ENCODE peak calls at places on chromosomes 13 and 19, in seven cellular contexts. U is breast epithelium, B is stomach, O is endothelial cell of umbilical vein, Z is transverse colon, J is upper lobe of left lung, W is GM23338. T is an unnamed sample.
A peak's percentile ranks its signal among the peaks of the same experiment; 100 is the strongest.

GRCh38 chr13:51785592-51786424 is 18.2 kb downstream of the DHRS12 start:
- DNase-seq in U (no peak), B (peak; percentile 51), O (no peak), Z (no peak), J (peak; percentile 54), W (no peak), T (no peak)

GRCh38 chr19:44260343-44260681 is 626 bp downstream of the ZNF233 start:
- DNase-seq in U (no peak), B (no peak), O (no peak), Z (peak; percentile 14), J (no peak), W (peak; percentile 21), T (no peak)

GRCh38 chr19:8396563-8397203 is 6.5 kb downstream of the RAB11B start:
- DNase-seq in U (peak; percentile 79), B (peak; percentile 75), O (peak; percentile 74), Z (peak; percentile 65), J (peak; percentile 52), W (peak; percentile 86), T (peak; percentile 87)

GRCh38 chr19:49411681-49412321 is 11.4 kb downstream of the PTH2 start:
- DNase-seq in U (no peak), B (no peak), O (no peak), Z (no peak), J (no peak), W (no peak), T (peak; percentile 41)

GRCh38 chr19:17671906-17672305 is 16.2 kb downstream of the UNC13A start:
- DNase-seq in U (no peak), B (no peak), O (peak; percentile 38), Z (no peak), J (no peak), W (peak; percentile 87), T (no peak)

GRCh38 chr13:26980099-26981031 is 191.2 kb downstream of the USP12 start:
- DNase-seq in U (no peak), B (no peak), O (no peak), Z (no peak), J (no peak), W (no peak), T (no peak)

GRCh38 chr13:113476811-113477210 is 13.7 kb downstream of the DCUN1D2 start:
- DNase-seq in U (no peak), B (no peak), O (no peak), Z (no peak), J (no peak), W (no peak), T (no peak)

GRCh38 chr19:29871143-29871542 is 59.4 kb downstream of the CCNE1 start:
- DNase-seq in U (no peak), B (no peak), O (no peak), Z (no peak), J (no peak), W (no peak), T (no peak)

GRCh38 chr13:33274264-33274663 is 11.3 kb downstream of the STARD13 start:
- DNase-seq in U (no peak), B (no peak), O (no peak), Z (no peak), J (no peak), W (no peak), T (no peak)

GRCh38 chr19:19120308-19121156 is 17.7 kb downstream of the TMEM161A start:
- DNase-seq in U (no peak), B (peak; percentile 68), O (peak; percentile 22), Z (peak; percentile 71), J (no peak), W (peak; percentile 99), T (no peak)

GRCh38 chr19:4318460-4318859 is 14.1 kb downstream of the FSD1 start:
- DNase-seq in U (no peak), B (no peak), O (no peak), Z (no peak), J (no peak), W (no peak), T (no peak)

GRCh38 chr13:51714663-51715168 is 89.2 kb downstream of the DHRS12 start:
- DNase-seq in U (no peak), B (no peak), O (no peak), Z (no peak), J (no peak), W (no peak), T (no peak)

GRCh38 chr13:107864543-107865460 is 350.5 kb downstream of the LIG4 start:
- DNase-seq in U (no peak), B (no peak), O (peak; percentile 68), Z (no peak), J (no peak), W (peak; percentile 90), T (no peak)

GRCh38 chr13:58437436-58437835 is 805.9 kb downstream of the PCDH17 start:
- DNase-seq in U (no peak), B (no peak), O (no peak), Z (no peak), J (no peak), W (no peak), T (no peak)

GRCh38 chr13:95627590-95627989 is 16.9 kb downstream of the DZIP1 start:
- DNase-seq in U (no peak), B (no peak), O (no peak), Z (no peak), J (no peak), W (no peak), T (no peak)

GRCh38 chr13:43662976-43663375 is 123.8 kb downstream of the ENOX1 start:
- DNase-seq in U (no peak), B (no peak), O (no peak), Z (peak; percentile 8), J (no peak), W (no peak), T (no peak)

GRCh38 chr19:38277969-38278680 is 13.8 kb downstream of the SPINT2 start:
- DNase-seq in U (peak; percentile 46), B (peak; percentile 39), O (peak; percentile 78), Z (no peak), J (no peak), W (no peak), T (no peak)

GRCh38 chr13:92313382-92313781 is 913.2 kb upstream of the GPC6 start:
- DNase-seq in U (no peak), B (no peak), O (no peak), Z (no peak), J (no peak), W (no peak), T (no peak)
- TF ChIP-seq CTCF in U (no peak), B (no peak), O (no peak), Z (no peak), J (no peak), W (no peak), T (no peak)

GRCh38 chr13:110416131-110416584 is 109.1 kb downstream of the COL4A2 start:
- DNase-seq in U (peak; percentile 15), B (no peak), O (no peak), Z (no peak), J (no peak), W (no peak), T (no peak)
- H3K4me3 ChIP-seq in U (no peak overlapping the region), B (no peak overlapping the region), O (no peak overlapping the region), Z (no peak overlapping the region), J (no peak overlapping the region), W (no peak overlapping the region), T (no peak overlapping the region)

DNA sequence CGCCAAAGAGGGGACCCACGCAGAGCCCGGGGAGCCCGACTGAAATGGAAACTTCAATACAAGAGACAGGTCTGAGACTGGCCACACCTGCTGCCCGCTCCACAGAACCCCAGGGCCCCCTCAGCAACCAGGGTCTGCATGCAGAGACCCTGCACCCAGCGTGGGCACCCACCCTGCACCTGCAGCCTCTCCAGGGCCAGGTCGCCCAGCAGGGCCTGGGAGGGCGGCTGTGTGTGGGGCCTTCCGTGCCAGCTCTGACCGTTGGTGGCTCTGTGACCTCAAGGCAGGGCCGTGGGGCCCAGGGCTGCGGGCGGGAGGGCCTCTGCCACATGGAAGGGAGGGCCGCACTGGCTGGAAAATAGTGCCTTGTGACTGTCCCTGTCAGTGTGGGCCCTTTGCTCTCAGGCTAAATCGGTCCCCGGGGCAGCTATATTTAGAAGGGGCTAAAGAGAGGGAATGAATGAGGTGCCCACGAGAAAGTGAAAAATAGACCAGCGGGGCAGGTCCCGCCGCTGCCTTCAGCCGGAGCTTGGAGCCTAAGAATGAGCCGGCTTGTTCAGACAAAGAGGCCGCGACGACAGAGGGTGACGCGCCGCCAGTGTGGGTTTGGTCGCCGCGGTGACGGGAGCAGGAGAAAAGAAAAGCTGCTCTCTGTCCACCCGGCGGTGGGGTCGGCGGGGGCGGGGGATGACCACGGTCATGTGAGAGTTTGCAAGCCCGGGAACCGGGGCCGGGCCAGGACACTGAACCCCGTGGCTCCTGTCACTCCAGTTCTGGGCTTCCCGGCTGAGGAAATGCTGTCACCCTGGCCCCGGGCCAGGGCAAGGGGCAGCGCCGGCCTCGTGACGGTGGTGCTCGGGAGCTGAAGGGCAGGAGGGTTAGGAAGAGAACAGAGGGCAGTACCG is 70.5 kb downstream of the GADD45B start:
- DNase-seq in U (peak; percentile 80), B (peak; percentile 64), O (peak; percentile 52), Z (peak; percentile 64), J (peak; percentile 89), W (peak; percentile 81), T (peak; percentile 89)
- TF ChIP-seq POLR2AphosphoS5 in U (peak; percentile 24), B (no peak), O (peak; percentile 51), Z (peak; percentile 17), J (peak; percentile 92), W (no peak), T (peak; percentile 88)

DNA sequence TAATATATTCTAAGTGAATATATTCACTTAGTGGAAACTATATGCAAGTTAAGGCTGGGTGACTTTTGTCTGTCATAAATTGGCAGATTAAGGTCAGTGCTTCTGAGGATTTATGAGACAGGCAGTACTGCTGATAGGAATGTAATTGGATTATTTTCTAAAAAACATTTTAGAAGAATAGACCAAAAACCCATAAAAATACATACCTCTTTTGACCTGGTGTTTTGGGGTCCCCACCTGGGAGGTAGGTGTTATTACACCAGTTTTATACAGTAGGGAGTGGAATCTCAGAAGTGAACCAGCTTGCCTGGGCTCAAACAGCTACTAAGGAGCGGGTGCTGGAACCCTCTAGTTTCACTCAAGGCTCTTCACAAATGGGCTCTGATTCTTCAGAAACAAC is 25.3 kb downstream of the COG3 start:
- DNase-seq in U (no peak), B (no peak), O (peak; percentile 14), Z (no peak), J (no peak), W (peak; percentile 56), T (no peak)
- TF ChIP-seq CTCF in U (no peak), B (peak; percentile 9), O (no peak), Z (peak; percentile 6), J (peak; percentile 15), W (peak; percentile 46), T (peak; percentile 32)

GRCh38 chr13:71870036-71870435 is 3.0 kb upstream of the DACH1 start:
- DNase-seq in U (no peak), B (no peak), O (no peak), Z (no peak), J (no peak), W (peak; percentile 23), T (no peak)
- H3K4me3 ChIP-seq in U (no peak overlapping the region), B (no peak overlapping the region), O (no peak overlapping the region), Z (no peak overlapping the region), J (no peak overlapping the region), W (peak overlapping the region; percentile 49), T (no peak overlapping the region)

DNA sequence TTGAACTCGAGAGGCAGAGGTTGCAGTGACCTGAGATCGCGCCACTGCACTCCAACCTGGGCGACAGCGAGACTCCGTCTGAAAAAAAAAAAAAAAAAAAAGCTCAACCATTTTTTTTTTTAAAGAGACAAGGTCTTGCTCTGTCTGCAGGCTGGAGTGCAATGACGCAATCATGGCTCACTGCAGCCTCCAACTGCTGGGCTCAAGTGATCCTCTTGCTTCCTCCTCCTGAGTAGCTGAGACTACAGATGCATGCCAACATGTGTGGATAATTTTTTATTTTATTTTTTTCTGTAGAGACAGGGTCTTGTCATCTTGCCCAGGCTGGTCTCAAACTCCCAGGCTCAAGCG is 10.3 kb downstream of the EHD2 start:
- DNase-seq in U (peak; percentile 73), B (peak; percentile 51), O (no peak), Z (peak; percentile 59), J (peak; percentile 92), W (no peak), T (no peak)
- TF ChIP-seq POLR2AphosphoS5 in U (no peak), B (peak; percentile 47), O (no peak), Z (no peak), J (peak; percentile 20), W (no peak), T (no peak)

GRCh38 chr19:11558881-11559828 is at the start of gene ELOF1:
- DNase-seq in U (peak; percentile 97), B (peak; percentile 98), O (peak; percentile 97), Z (peak; percentile 98), J (peak; percentile 99), W (peak; percentile 100), T (peak; percentile 99)
- TF ChIP-seq CTCF in U (no peak), B (no peak), O (no peak), Z (peak; percentile 32), J (peak; percentile 38), W (peak; percentile 14), T (no peak)

T was measured in spleen.